ENCODE peak calls at places on chromosomes 3 and 15, in six cellular contexts. A is AG08395; F is gastrocnemius medialis; Y is astrocyte of the cerebellum; P is effector CD4-positive, alpha-beta T cell; K is T1000. G is an unnamed sample.

GRCh38 chr3:61847784-61848462 is 286.6 kb downstream of the PTPRG start:
- DNase-seq in A (peak; percentile 48), F (no peak), Y (peak; percentile 36), P (no peak), K (no peak), G (peak; percentile 33)

GRCh38 chr3:135851201-135852061 is 114.1 kb upstream of the PPP2R3A start:
- DNase-seq in A (peak; percentile 56), F (no peak), Y (peak; percentile 15), P (no peak), K (no peak), G (no peak)

GRCh38 chr3:110789315-110789714 is 282.3 kb upstream of the NECTIN3 start:
- DNase-seq in A (no peak), F (no peak), Y (no peak), P (no peak), K (no peak), G (no peak)

GRCh38 chr15:61364871-61365270 is 135.8 kb upstream of the RORA start:
- DNase-seq in A (no peak), F (no peak), Y (no peak), P (no peak), K (no peak), G (no peak)

GRCh38 chr15:89139613-89140499 is 51.6 kb downstream of the ABHD2 start:
- DNase-seq in A (no peak), F (no peak), Y (no peak), P (no peak), K (no peak), G (no peak)

GRCh38 chr15:100968043-100968966 is 49.1 kb downstream of the LRRK1 start:
- DNase-seq in A (peak; percentile 50), F (no peak), Y (peak; percentile 52), P (no peak), K (no peak), G (no peak)

GRCh38 chr3:141686477-141687280 is 51.4 kb upstream of the RNF7 start:
- DNase-seq in A (peak; percentile 86), F (peak; percentile 12), Y (peak; percentile 12), P (no peak), K (no peak), G (peak; percentile 94)

GRCh38 chr3:117873236-117873635 is 1161.4 kb downstream of the IGSF11 start:
- DNase-seq in A (no peak), F (no peak), Y (no peak), P (no peak), K (no peak), G (no peak)

GRCh38 chr3:128348805-128349531 is 117.7 kb downstream of the DNAJB8 start:
- DNase-seq in A (no peak), F (no peak), Y (no peak), P (no peak), K (no peak), G (peak; percentile 31)

GRCh38 chr15:100215843-100216169 is 126.0 kb downstream of the ADAMTS17 start:
- DNase-seq in A (no peak), F (no peak), Y (no peak), P (no peak), K (no peak), G (no peak)

GRCh38 chr3:126459111-126459762 is 16.5 kb downstream of the ZXDC start:
- DNase-seq in A (no peak), F (no peak), Y (no peak), P (no peak), K (no peak), G (peak; percentile 64)

GRCh38 chr3:47108546-47108945 is 55.4 kb downstream of the SETD2 start:
- DNase-seq in A (peak; percentile 32), F (no peak), Y (peak; percentile 9), P (no peak), K (no peak), G (no peak)

GRCh38 chr3:69200384-69201068 is 78.1 kb upstream of the LMOD3 start:
- DNase-seq in A (no peak), F (peak; percentile 7), Y (peak; percentile 5), P (no peak), K (no peak), G (peak; percentile 54)

GRCh38 chr3:105518806-105519418 is 152.2 kb downstream of the ALCAM start:
- DNase-seq in A (peak; percentile 52), F (no peak), Y (peak; percentile 59), P (peak; percentile 4), K (no peak), G (no peak)

GRCh38 chr3:51942603-51943450 is 664 bp downstream of the PARP3 start:
- DNase-seq in A (peak; percentile 92), F (no peak), Y (no peak), P (peak; percentile 32), K (peak; percentile 38), G (peak; percentile 69)

GRCh38 chr3:150370129-150370602 is 37.9 kb upstream of the TSC22D2 start:
- DNase-seq in A (peak; percentile 92), F (no peak), Y (peak; percentile 96), P (no peak), K (peak; percentile 76), G (no peak)

GRCh38 chr15:29522373-29523276 is 253.0 kb upstream of the NSMCE3 start:
- DNase-seq in A (no peak), F (no peak), Y (no peak), P (no peak), K (peak; percentile 15), G (no peak)

GRCh38 chr3:119630562-119631329 is 29.6 kb downstream of the POPDC2 start:
- DNase-seq in A (peak; percentile 71), F (peak; percentile 76), Y (no peak), P (no peak), K (no peak), G (no peak)

GRCh38 chr3:25581823-25582222 is 82.9 kb downstream of the TOP2B start:
- DNase-seq in A (no peak), F (no peak), Y (no peak), P (no peak), K (no peak), G (no peak)

GRCh38 chr3:157082305-157082981 is 77.5 kb downstream of the CCNL1 start:
- DNase-seq in A (peak; percentile 47), F (peak; percentile 48), Y (peak; percentile 59), P (no peak), K (no peak), G (peak; percentile 62)

GRCh38 chr3:194265505-194265892 is 85.6 kb downstream of the CPN2 start:
- DNase-seq in A (peak; percentile 86), F (peak; percentile 93), Y (peak; percentile 98), P (no peak), K (no peak), G (peak; percentile 93)

GRCh38 chr3:71659758-71660666 is 65.2 kb downstream of the EIF4E3 start:
- DNase-seq in A (peak; percentile 50), F (no peak), Y (no peak), P (no peak), K (no peak), G (no peak)

GRCh38 chr3:11558002-11558401 is 85.7 kb downstream of the VGLL4 start:
- DNase-seq in A (peak; percentile 81), F (peak; percentile 10), Y (peak; percentile 59), P (no peak), K (no peak), G (no peak)

GRCh38 chr15:47300035-47300434 is 417.3 kb upstream of the SEMA6D start:
- DNase-seq in A (no peak), F (no peak), Y (no peak), P (no peak), K (no peak), G (no peak)

GRCh38 chr15:56244811-56245576 is 1.3 kb upstream of the RFX7 start:
- DNase-seq in A (peak; percentile 22), F (no peak), Y (no peak), P (peak; percentile 3), K (no peak), G (peak; percentile 86)

GRCh38 chr3:129625071-129625874 is 18.8 kb upstream of the PLXND1 start:
- DNase-seq in A (no peak), F (no peak), Y (no peak), P (no peak), K (no peak), G (peak; percentile 26)

GRCh38 chr15:63488432-63488910 is 15.9 kb upstream of the USP3 start:
- DNase-seq in A (no peak), F (no peak), Y (no peak), P (no peak), K (no peak), G (no peak)

GRCh38 chr3:71111784-71112440 is 471.6 kb downstream of the FOXP1 start:
- DNase-seq in A (peak; percentile 68), F (no peak), Y (no peak), P (no peak), K (peak; percentile 28), G (peak; percentile 56)

GRCh38 chr3:18058666-18059065 is 316.2 kb upstream of the TBC1D5 start:
- DNase-seq in A (no peak), F (no peak), Y (no peak), P (no peak), K (no peak), G (no peak)

GRCh38 chr3:110101361-110101760 is 764.0 kb upstream of the DPPA4 start:
- DNase-seq in A (peak; percentile 6), F (no peak), Y (no peak), P (no peak), K (no peak), G (no peak)

GRCh38 chr3:135238201-135238600 is 443.1 kb downstream of the EPHB1 start:
- DNase-seq in A (no peak), F (no peak), Y (no peak), P (no peak), K (no peak), G (no peak)

GRCh38 chr3:83902842-83903241 is 1055.9 kb upstream of the CADM2 start:
- DNase-seq in A (no peak), F (no peak), Y (no peak), P (no peak), K (no peak), G (no peak)